ENCODE peak calls at places on chromosomes 16 and 17, in six cellular contexts. One of them, this sample, is unnamed.

GRCh38 chr17:8711291-8711690 is 33.3 kb downstream of the CCDC42 start:
- DNase-seq in foreskin fibroblast: no peak
- DNase-seq in RWPE1: no peak
- DNase-seq in neural crest cell: no peak
- DNase-seq in AG10803: no peak
- DNase-seq in Caki2: no peak
- DNase-seq in this sample: no peak

GRCh38 chr16:49528035-49528434 is 154.4 kb downstream of the C16orf78 start:
- DNase-seq in RWPE1: no peak
- DNase-seq in foreskin fibroblast: no peak
- DNase-seq in Caki2: no peak
- DNase-seq in neural crest cell: no peak
- DNase-seq in AG10803: no peak
- DNase-seq in this sample: peak; percentile 86

GRCh38 chr16:57041182-57042156 is 50.9 kb upstream of the CPNE2 start:
- DNase-seq in foreskin fibroblast: no peak
- DNase-seq in Caki2: no peak
- DNase-seq in RWPE1: no peak
- DNase-seq in AG10803: no peak
- DNase-seq in neural crest cell: no peak
- DNase-seq in this sample: peak; percentile 57

GRCh38 chr16:84876873-84877606 is 57.3 kb downstream of the CRISPLD2 start:
- DNase-seq in neural crest cell: no peak
- DNase-seq in AG10803: no peak
- DNase-seq in foreskin fibroblast: no peak
- DNase-seq in RWPE1: no peak
- DNase-seq in Caki2: no peak
- DNase-seq in this sample: no peak

GRCh38 chr17:4499431-4500187 is 928 bp downstream of the SPNS2 start:
- DNase-seq in Caki2: no peak
- DNase-seq in AG10803: no peak
- DNase-seq in neural crest cell: peak; percentile 19
- DNase-seq in foreskin fibroblast: no peak
- DNase-seq in RWPE1: no peak
- DNase-seq in this sample: peak; percentile 64

GRCh38 chr16:87457051-87457611 is 35.7 kb downstream of the ZCCHC14 start:
- DNase-seq in Caki2: peak; percentile 89
- DNase-seq in AG10803: peak; percentile 75
- DNase-seq in foreskin fibroblast: no peak
- DNase-seq in RWPE1: peak; percentile 36
- DNase-seq in neural crest cell: no peak
- DNase-seq in this sample: peak; percentile 70

GRCh38 chr16:4624015-4624826 is at the start of gene MGRN1:
- DNase-seq in AG10803: peak; percentile 98
- DNase-seq in RWPE1: peak; percentile 95
- DNase-seq in Caki2: peak; percentile 99
- DNase-seq in foreskin fibroblast: peak; percentile 96
- DNase-seq in neural crest cell: peak; percentile 85
- DNase-seq in this sample: peak; percentile 99

GRCh38 chr16:70713342-70713741 is 27.5 kb upstream of the MTSS2 start:
- DNase-seq in neural crest cell: no peak
- DNase-seq in AG10803: no peak
- DNase-seq in RWPE1: no peak
- DNase-seq in Caki2: no peak
- DNase-seq in foreskin fibroblast: no peak
- DNase-seq in this sample: no peak

GRCh38 chr16:49276646-49277385 is 4.8 kb downstream of the CBLN1 start:
- DNase-seq in Caki2: no peak
- DNase-seq in AG10803: no peak
- DNase-seq in neural crest cell: no peak
- DNase-seq in RWPE1: no peak
- DNase-seq in foreskin fibroblast: no peak
- DNase-seq in this sample: no peak

GRCh38 chr17:57574040-57574513 is 171.0 kb downstream of the CCDC182 start:
- DNase-seq in Caki2: no peak
- DNase-seq in AG10803: peak; percentile 67
- DNase-seq in neural crest cell: no peak
- DNase-seq in RWPE1: no peak
- DNase-seq in foreskin fibroblast: peak; percentile 28
- DNase-seq in this sample: no peak

GRCh38 chr17:79005063-79005861 is 4.3 kb downstream of the CANT1 start:
- DNase-seq in Caki2: no peak
- DNase-seq in foreskin fibroblast: no peak
- DNase-seq in AG10803: no peak
- DNase-seq in neural crest cell: no peak
- DNase-seq in RWPE1: peak; percentile 54
- DNase-seq in this sample: no peak

GRCh38 chr17:2054262-2054739 is 602 bp upstream of the HIC1 start:
- DNase-seq in RWPE1: no peak
- DNase-seq in neural crest cell: no peak
- DNase-seq in Caki2: peak; percentile 16
- DNase-seq in foreskin fibroblast: no peak
- DNase-seq in AG10803: no peak
- DNase-seq in this sample: peak; percentile 68

GRCh38 chr16:72858611-72859493 is 189.1 kb downstream of the ZFHX3 start:
- DNase-seq in Caki2: no peak
- DNase-seq in RWPE1: no peak
- DNase-seq in foreskin fibroblast: no peak
- DNase-seq in neural crest cell: no peak
- DNase-seq in AG10803: no peak
- DNase-seq in this sample: no peak

GRCh38 chr16:15607700-15608396 is 35.1 kb downstream of the MARF1 start:
- DNase-seq in AG10803: no peak
- DNase-seq in RWPE1: peak; percentile 12
- DNase-seq in foreskin fibroblast: peak; percentile 43
- DNase-seq in Caki2: no peak
- DNase-seq in neural crest cell: no peak
- DNase-seq in this sample: no peak

GRCh38 chr17:34354637-34355036 is 1.6 kb upstream of the CCL13 start:
- DNase-seq in RWPE1: no peak
- DNase-seq in Caki2: no peak
- DNase-seq in AG10803: peak; percentile 40
- DNase-seq in foreskin fibroblast: peak; percentile 17
- DNase-seq in neural crest cell: no peak
- DNase-seq in this sample: no peak

GRCh38 chr17:35341465-35341992 is 31.9 kb downstream of the SLFN11 start:
- DNase-seq in RWPE1: no peak
- DNase-seq in Caki2: no peak
- DNase-seq in neural crest cell: no peak
- DNase-seq in AG10803: no peak
- DNase-seq in foreskin fibroblast: no peak
- DNase-seq in this sample: no peak

GRCh38 chr17:27802962-27803680 is 2.8 kb upstream of the NOS2 start:
- DNase-seq in RWPE1: no peak
- DNase-seq in foreskin fibroblast: no peak
- DNase-seq in neural crest cell: no peak
- DNase-seq in Caki2: no peak
- DNase-seq in AG10803: no peak
- DNase-seq in this sample: no peak

GRCh38 chr17:66474258-66474657 is 171.8 kb downstream of the PRKCA start:
- DNase-seq in RWPE1: no peak
- DNase-seq in AG10803: no peak
- DNase-seq in Caki2: no peak
- DNase-seq in foreskin fibroblast: no peak
- DNase-seq in neural crest cell: no peak
- DNase-seq in this sample: no peak

GRCh38 chr17:42679001-42679491 is 2.3 kb upstream of the PLEKHH3 start:
- DNase-seq in neural crest cell: no peak
- DNase-seq in AG10803: peak; percentile 35
- DNase-seq in Caki2: peak; percentile 85
- DNase-seq in foreskin fibroblast: peak; percentile 23
- DNase-seq in RWPE1: peak; percentile 70
- DNase-seq in this sample: peak; percentile 73

GRCh38 chr17:67765623-67766022 is 47.9 kb downstream of the NOL11 start:
- DNase-seq in RWPE1: no peak
- DNase-seq in Caki2: no peak
- DNase-seq in AG10803: no peak
- DNase-seq in foreskin fibroblast: no peak
- DNase-seq in neural crest cell: no peak
- DNase-seq in this sample: no peak

GRCh38 chr16:21608647-21609328 is 9.4 kb downstream of the METTL9 start:
- DNase-seq in RWPE1: no peak
- DNase-seq in Caki2: no peak
- DNase-seq in foreskin fibroblast: no peak
- DNase-seq in AG10803: peak; percentile 78
- DNase-seq in neural crest cell: no peak
- DNase-seq in this sample: no peak

GRCh38 chr16:79509221-79509631 is 91.3 kb downstream of the MAF start:
- DNase-seq in RWPE1: no peak
- DNase-seq in foreskin fibroblast: no peak
- DNase-seq in AG10803: no peak
- DNase-seq in Caki2: no peak
- DNase-seq in neural crest cell: no peak
- DNase-seq in this sample: peak; percentile 3

GRCh38 chr17:40828454-40829039 is 6.1 kb upstream of the KRT10 start:
- DNase-seq in Caki2: no peak
- DNase-seq in foreskin fibroblast: no peak
- DNase-seq in neural crest cell: no peak
- DNase-seq in RWPE1: no peak
- DNase-seq in AG10803: no peak
- DNase-seq in this sample: no peak

GRCh38 chr16:11232852-11233726 is 22.9 kb downstream of the SOCS1 start:
- DNase-seq in AG10803: no peak
- DNase-seq in RWPE1: no peak
- DNase-seq in Caki2: no peak
- DNase-seq in foreskin fibroblast: no peak
- DNase-seq in neural crest cell: no peak
- DNase-seq in this sample: peak; percentile 70

GRCh38 chr17:77381731-77382130 is 241.0 kb downstream of the SEC14L1 start:
- DNase-seq in RWPE1: no peak
- DNase-seq in AG10803: no peak
- DNase-seq in neural crest cell: no peak
- DNase-seq in foreskin fibroblast: no peak
- DNase-seq in Caki2: no peak
- DNase-seq in this sample: no peak

GRCh38 chr16:47392114-47392513 is 68.7 kb downstream of the ITFG1 start:
- DNase-seq in foreskin fibroblast: no peak
- DNase-seq in Caki2: no peak
- DNase-seq in AG10803: no peak
- DNase-seq in neural crest cell: no peak
- DNase-seq in RWPE1: no peak
- DNase-seq in this sample: no peak

GRCh38 chr17:49995055-49995738 is at the start of gene DLX3:
- DNase-seq in RWPE1: peak; percentile 86
- DNase-seq in AG10803: peak; percentile 63
- DNase-seq in neural crest cell: peak; percentile 76
- DNase-seq in foreskin fibroblast: peak; percentile 58
- DNase-seq in Caki2: peak; percentile 57
- DNase-seq in this sample: peak; percentile 93

GRCh38 chr16:67161595-67162058 is 1.9 kb downstream of the FBXL8 start:
- DNase-seq in RWPE1: no peak
- DNase-seq in AG10803: no peak
- DNase-seq in neural crest cell: no peak
- DNase-seq in foreskin fibroblast: no peak
- DNase-seq in Caki2: no peak
- DNase-seq in this sample: no peak

GRCh38 chr17:40938981-40939380 is 1.5 kb upstream of the KRT23 start:
- DNase-seq in RWPE1: no peak
- DNase-seq in Caki2: no peak
- DNase-seq in foreskin fibroblast: no peak
- DNase-seq in neural crest cell: no peak
- DNase-seq in AG10803: peak; percentile 57
- DNase-seq in this sample: peak; percentile 28

GRCh38 chr16:73019456-73020362 is 28.2 kb downstream of the ZFHX3 start:
- DNase-seq in foreskin fibroblast: peak; percentile 35
- DNase-seq in AG10803: peak; percentile 15
- DNase-seq in RWPE1: peak; percentile 63
- DNase-seq in Caki2: peak; percentile 88
- DNase-seq in neural crest cell: no peak
- DNase-seq in this sample: no peak

GRCh38 chr16:7513429-7513828 is 180.8 kb downstream of the RBFOX1 start:
- DNase-seq in AG10803: no peak
- DNase-seq in neural crest cell: no peak
- DNase-seq in Caki2: no peak
- DNase-seq in RWPE1: no peak
- DNase-seq in foreskin fibroblast: no peak
- DNase-seq in this sample: peak; percentile 48

GRCh38 chr16:22220714-22221113 is 14.6 kb downstream of the EEF2K start:
- DNase-seq in Caki2: no peak
- DNase-seq in foreskin fibroblast: no peak
- DNase-seq in neural crest cell: no peak
- DNase-seq in AG10803: no peak
- DNase-seq in RWPE1: no peak
- DNase-seq in this sample: no peak

GRCh38 chr16:67509016-67509415 is 19.6 kb upstream of the RIPOR1 start:
- DNase-seq in AG10803: no peak
- DNase-seq in RWPE1: no peak
- DNase-seq in neural crest cell: no peak
- DNase-seq in Caki2: no peak
- DNase-seq in foreskin fibroblast: no peak
- DNase-seq in this sample: no peak

GRCh38 chr17:63564562-63564961 is 14.3 kb downstream of the DCAF7 start:
- DNase-seq in foreskin fibroblast: no peak
- DNase-seq in neural crest cell: no peak
- DNase-seq in Caki2: no peak
- DNase-seq in AG10803: no peak
- DNase-seq in RWPE1: no peak
- DNase-seq in this sample: no peak

GRCh38 chr16:70438983-70439862 is at the start of gene ST3GAL2:
- DNase-seq in RWPE1: peak; percentile 95
- DNase-seq in foreskin fibroblast: peak; percentile 93
- DNase-seq in Caki2: peak; percentile 88
- DNase-seq in neural crest cell: peak; percentile 93
- DNase-seq in AG10803: peak; percentile 92
- DNase-seq in this sample: peak; percentile 99

GRCh38 chr17:74677558-74678466 is 34.9 kb downstream of the CD300LF start:
- DNase-seq in foreskin fibroblast: peak; percentile 2
- DNase-seq in Caki2: no peak
- DNase-seq in neural crest cell: no peak
- DNase-seq in RWPE1: no peak
- DNase-seq in AG10803: peak; percentile 7
- DNase-seq in this sample: peak; percentile 30

This sample was measured in left kidney.